ENCODE peak calls at places on chromosome 19, in nine cellular contexts. A is pancreas; J is psoas muscle; G is AG04450; W is CD8-positive, alpha-beta T cell; D is dorsolateral prefrontal cortex; K is breast epithelium; N is HCT116; P is HepG2. E is an unnamed sample.

GRCh38 chr19:48806518-48806817 is 4.4 kb downstream of the BCAT2 start:
- DNase-seq in A (no peak), J (peak), G (no peak), W (peak), D (peak), K (no peak), N (no peak), P (no peak), E (no peak)

GRCh38 chr19:16537111-16537510 is 5.1 kb downstream of the CHERP start:
- DNase-seq in A (no peak), J (no peak), G (no peak), W (no peak), D (no peak), K (no peak), N (no peak), P (no peak), E (no peak)

GRCh38 chr19:51440846-51441409 is 17.3 kb downstream of the SIGLEC8 start:
- DNase-seq in A (no peak), J (no peak), G (no peak), W (peak), D (no peak), K (no peak), N (no peak), P (no peak), E (no peak)

GRCh38 chr19:35369522-35369921 is 1.3 kb upstream of the GPR42 start:
- DNase-seq in A (no peak), J (no peak), G (no peak), W (no peak), D (no peak), K (no peak), N (no peak), P (no peak), E (no peak)

GRCh38 chr19:30605333-30605732 is 233.1 kb downstream of the ZNF536 start:
- DNase-seq in A (no peak), J (no peak), G (no peak), W (no peak), D (no peak), K (no peak), N (no peak), P (no peak), E (no peak)

GRCh38 chr19:38524369-38524768 is 90.9 kb downstream of the RYR1 start:
- DNase-seq in A (no peak), J (no peak), G (no peak), W (no peak), D (no peak), K (no peak), N (no peak), P (no peak), E (no peak)

GRCh38 chr19:23002690-23003422 is at the start of gene ZNF728:
- DNase-seq in A (no peak), J (peak), G (no peak), W (no peak), D (peak), K (peak), N (no peak), P (no peak), E (peak)

GRCh38 chr19:2374808-2375207 is 14.7 kb downstream of the TMPRSS9 start:
- DNase-seq in A (no peak), J (no peak), G (no peak), W (no peak), D (no peak), K (no peak), N (no peak), P (no peak), E (no peak)

GRCh38 chr19:8638078-8638619 is 7.7 kb downstream of the NFILZ start:
- DNase-seq in A (peak), J (no peak), G (no peak), W (no peak), D (no peak), K (no peak), N (no peak), P (peak), E (peak)

GRCh38 chr19:38425222-38425809 is 703 bp downstream of the RASGRP4 start:
- DNase-seq in A (no peak), J (no peak), G (no peak), W (no peak), D (no peak), K (no peak), N (no peak), P (no peak), E (no peak)

GRCh38 chr19:29858000-29858596 is 46.3 kb downstream of the CCNE1 start:
- DNase-seq in A (peak), J (peak), G (no peak), W (peak), D (no peak), K (peak), N (no peak), P (no peak), E (no peak)

GRCh38 chr19:5395996-5396939 is 55.7 kb upstream of the PTPRS start:
- DNase-seq in A (no peak), J (no peak), G (no peak), W (no peak), D (no peak), K (no peak), N (no peak), P (no peak), E (no peak)

GRCh38 chr19:2982983-2983350 is 5.6 kb downstream of the TLE6 start:
- DNase-seq in A (peak), J (peak), G (peak), W (no peak), D (peak), K (peak), N (no peak), P (no peak), E (peak)

GRCh38 chr19:35673121-35673804 is 6.9 kb downstream of the UPK1A start:
- DNase-seq in A (no peak), J (no peak), G (no peak), W (peak), D (no peak), K (no peak), N (peak), P (peak), E (peak)

GRCh38 chr19:41869374-41869955 is 7.6 kb upstream of the CD79A start:
- DNase-seq in A (no peak), J (peak), G (no peak), W (no peak), D (no peak), K (no peak), N (no peak), P (no peak), E (no peak)

GRCh38 chr19:10971107-10971715 is 10.4 kb downstream of the SMARCA4 start:
- DNase-seq in A (no peak), J (no peak), G (no peak), W (no peak), D (no peak), K (no peak), N (no peak), P (no peak), E (no peak)

GRCh38 chr19:34484328-34484727 is 2.8 kb downstream of the WTIP start:
- DNase-seq in A (no peak), J (no peak), G (no peak), W (no peak), D (no peak), K (no peak), N (no peak), P (no peak), E (peak)

GRCh38 chr19:44775676-44776240 is 1.9 kb upstream of the CBLC start:
- DNase-seq in A (no peak), J (no peak), G (no peak), W (no peak), D (no peak), K (no peak), N (no peak), P (no peak), E (no peak)

GRCh38 chr19:44777715-44778347 is at the start of gene CBLC:
- DNase-seq in A (peak), J (no peak), G (no peak), W (no peak), D (no peak), K (peak), N (peak), P (peak), E (no peak)

GRCh38 chr19:44774614-44775013 is 3.1 kb upstream of the CBLC start:
- DNase-seq in A (no peak), J (no peak), G (no peak), W (no peak), D (no peak), K (no peak), N (no peak), P (no peak), E (no peak)

GRCh38 chr19:44779150-44779549 is 1.5 kb downstream of the CBLC start:
- DNase-seq in A (no peak), J (no peak), G (no peak), W (no peak), D (no peak), K (no peak), N (no peak), P (no peak), E (no peak)

GRCh38 chr19:44776402-44777096 is 1.1 kb upstream of the CBLC start:
- DNase-seq in A (no peak), J (no peak), G (no peak), W (no peak), D (no peak), K (peak), N (peak), P (no peak), E (no peak)
- H3K27ac ChIP-seq in A (no peak), J (no peak), G (no peak), W (no peak), D (no peak), K (peak), N (peak), P (no peak), E (no peak)

GRCh38 chr19:33407140-33407551 is 33.6 kb downstream of the CEBPG start:
- DNase-seq in A (no peak), J (peak), G (no peak), W (no peak), D (no peak), K (no peak), N (no peak), P (no peak), E (no peak)
- TF ChIP-seq CTCF in A (peak), J (no peak), G (no peak), W (peak), D (peak), K (no peak), N (no peak), P (no peak), E (no peak)

DNA sequence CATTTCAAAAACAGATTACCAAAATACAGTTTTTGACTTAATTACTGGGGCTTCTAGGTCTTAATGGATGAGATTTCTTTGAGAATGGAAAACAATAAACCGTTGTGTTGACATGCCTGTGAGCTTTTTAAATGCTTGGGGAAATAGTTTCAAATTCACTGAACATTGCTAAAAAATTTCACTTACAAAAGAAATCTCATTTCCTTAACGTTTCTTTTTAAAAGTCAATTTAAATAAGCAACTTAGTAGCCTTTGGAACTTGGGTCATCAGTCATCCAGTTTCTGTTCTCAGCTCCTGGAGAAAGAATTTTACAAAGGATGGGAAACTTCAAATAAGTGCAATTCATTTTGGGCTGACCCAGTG is 4.4 kb downstream of the ZC3H4 start:
- DNase-seq in A (no peak), J (no peak), G (no peak), W (no peak), D (no peak), K (no peak), N (no peak), P (no peak), E (no peak)
- H3K27ac ChIP-seq in A (peak), J (peak), G (no peak), W (no peak), D (peak), K (peak), N (no peak), P (peak), E (peak)

DNA sequence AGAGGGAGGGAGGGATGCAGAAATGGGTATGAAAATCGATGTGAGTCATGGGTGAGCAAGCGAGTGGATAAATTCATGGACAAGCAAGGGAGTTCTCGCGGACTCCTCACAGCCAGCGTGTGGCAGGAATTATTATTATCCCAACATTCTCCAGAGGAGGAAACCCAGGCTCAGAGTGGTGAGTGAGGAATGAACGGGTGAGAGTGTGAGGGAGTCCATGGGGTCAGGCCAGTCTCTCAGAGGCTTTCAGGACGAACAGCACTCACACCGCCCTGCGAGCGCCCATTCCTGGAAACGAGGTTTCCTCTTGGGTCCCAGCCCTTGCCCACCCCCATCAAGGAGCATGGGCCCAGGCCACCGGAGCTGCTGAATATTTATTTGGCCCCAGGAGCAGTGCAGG is 6.3 kb upstream of the DNAAF3 start:
- DNase-seq in A (no peak), J (no peak), G (no peak), W (no peak), D (no peak), K (no peak), N (no peak), P (no peak), E (no peak)
- TF ChIP-seq CTCF in A (no peak), J (no peak), G (peak), W (no peak), D (no peak), K (no peak), N (no peak), P (no peak), E (no peak)

DNA sequence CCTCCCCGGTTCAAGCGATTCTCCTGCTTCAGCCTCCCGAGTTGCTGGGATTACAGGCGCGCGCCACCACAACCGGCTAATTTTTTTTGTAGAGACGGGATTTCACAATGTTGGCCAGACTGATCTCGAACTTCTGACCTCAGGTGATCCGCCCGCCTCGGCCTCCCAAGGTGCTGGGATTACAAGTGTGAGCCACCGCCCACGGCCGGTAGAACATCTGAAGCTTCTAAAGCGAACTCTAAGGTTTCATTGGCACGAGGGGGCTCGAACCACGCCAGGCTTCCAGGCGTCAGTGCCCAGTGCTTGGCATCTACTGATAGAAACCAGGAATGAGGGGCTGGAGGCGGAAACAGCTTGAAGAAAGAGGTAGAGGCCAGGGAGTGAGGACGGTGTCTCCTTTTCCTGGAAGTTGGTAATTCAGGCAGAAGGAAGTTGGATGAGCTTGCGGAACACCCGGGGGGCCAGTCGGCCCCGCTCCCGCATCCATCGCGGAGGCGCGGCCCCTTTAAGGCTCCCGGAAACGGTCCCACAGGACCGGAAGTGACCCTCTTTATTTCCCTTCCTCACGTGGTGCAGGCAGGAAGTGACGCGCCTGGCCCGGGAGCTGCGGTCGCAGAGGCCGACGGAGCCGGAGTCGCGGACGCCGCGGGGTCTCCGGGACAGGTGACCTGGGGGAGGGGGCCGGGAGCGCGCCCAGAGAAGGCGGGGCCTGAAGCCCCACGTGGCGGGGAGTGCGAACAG is at the start of gene CCDC9:
- DNase-seq in A (peak), J (peak), G (peak), W (peak), D (peak), K (peak), N (peak), P (peak), E (peak)
- H3K27ac ChIP-seq in A (peak), J (peak), G (peak), W (peak), D (peak), K (peak), N (peak), P (peak), E (peak)

GRCh38 chr19:9849786-9850185 is 14.7 kb downstream of the PIN1 start:
- DNase-seq in A (no peak), J (no peak), G (no peak), W (no peak), D (no peak), K (no peak), N (no peak), P (no peak), E (no peak)

GRCh38 chr19:9850235-9850959 is 15.3 kb downstream of the PIN1 start:
- DNase-seq in A (no peak), J (no peak), G (no peak), W (no peak), D (no peak), K (no peak), N (no peak), P (no peak), E (no peak)

GRCh38 chr19:9848761-9849160 is 13.6 kb downstream of the PIN1 start:
- DNase-seq in A (no peak), J (no peak), G (no peak), W (no peak), D (no peak), K (no peak), N (no peak), P (no peak), E (no peak)

GRCh38 chr19:9847087-9847671 is 12.1 kb downstream of the PIN1 start:
- DNase-seq in A (no peak), J (peak), G (peak), W (peak), D (peak), K (no peak), N (peak), P (peak), E (no peak)

DNA sequence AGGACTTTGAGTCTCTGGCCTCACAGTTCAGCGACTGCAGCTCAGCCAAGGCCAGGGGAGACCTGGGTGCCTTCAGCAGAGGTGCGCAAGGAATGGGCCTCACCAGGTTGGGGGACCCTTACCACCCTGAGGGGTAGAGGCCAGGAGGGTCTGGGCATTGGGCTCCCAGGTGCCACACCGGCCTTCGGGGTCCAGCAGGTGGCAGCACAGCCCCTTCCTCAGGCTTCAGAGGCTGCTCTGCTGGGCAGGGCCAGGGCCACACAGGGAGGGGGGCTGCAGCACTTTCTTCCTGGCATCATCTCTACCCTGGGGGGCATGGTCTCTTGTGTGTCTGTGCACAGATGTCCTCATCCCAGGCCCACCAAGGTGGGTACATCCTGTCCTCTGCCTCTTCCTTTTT is 12.9 kb downstream of the PIN1 start:
- DNase-seq in A (no peak), J (no peak), G (no peak), W (peak), D (no peak), K (no peak), N (no peak), P (no peak), E (no peak)
- TF ChIP-seq CTCF in A (no peak), J (no peak), G (peak), W (peak), D (peak), K (no peak), N (peak), P (peak), E (peak)

DNA sequence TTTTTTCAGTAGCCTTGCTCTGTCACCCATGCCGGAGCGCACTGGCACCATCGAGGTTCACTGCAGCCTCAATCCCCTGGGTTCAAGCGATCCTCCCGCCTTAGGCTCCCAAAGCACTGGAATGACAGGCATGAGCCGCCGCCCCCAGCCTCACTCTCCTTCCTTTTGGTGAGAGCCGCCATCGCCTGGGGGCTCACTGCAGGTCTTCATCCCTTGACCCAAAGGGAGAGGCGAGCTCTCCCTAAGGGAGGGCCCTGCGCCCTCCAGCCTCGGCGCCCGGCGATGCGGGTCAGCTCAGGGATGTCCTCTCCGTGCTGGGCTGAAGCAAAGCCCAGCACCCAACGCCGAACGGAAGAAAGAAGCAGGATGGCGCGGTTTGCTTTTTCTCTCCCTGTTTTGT is 23.2 kb upstream of the ZBTB7A start:
- DNase-seq in A (no peak), J (peak), G (no peak), W (no peak), D (no peak), K (no peak), N (no peak), P (no peak), E (no peak)
- H3K27ac ChIP-seq in A (no peak), J (no peak), G (no peak), W (peak), D (no peak), K (peak), N (no peak), P (no peak), E (peak)

GRCh38 chr19:1087813-1088418 is 7.3 kb downstream of the POLR2E start:
- DNase-seq in A (no peak), J (peak), G (no peak), W (no peak), D (no peak), K (no peak), N (no peak), P (no peak), E (no peak)
- TF ChIP-seq CTCF in A (no peak), J (no peak), G (no peak), W (no peak), D (no peak), K (no peak), N (no peak), P (no peak), E (no peak)

DNA sequence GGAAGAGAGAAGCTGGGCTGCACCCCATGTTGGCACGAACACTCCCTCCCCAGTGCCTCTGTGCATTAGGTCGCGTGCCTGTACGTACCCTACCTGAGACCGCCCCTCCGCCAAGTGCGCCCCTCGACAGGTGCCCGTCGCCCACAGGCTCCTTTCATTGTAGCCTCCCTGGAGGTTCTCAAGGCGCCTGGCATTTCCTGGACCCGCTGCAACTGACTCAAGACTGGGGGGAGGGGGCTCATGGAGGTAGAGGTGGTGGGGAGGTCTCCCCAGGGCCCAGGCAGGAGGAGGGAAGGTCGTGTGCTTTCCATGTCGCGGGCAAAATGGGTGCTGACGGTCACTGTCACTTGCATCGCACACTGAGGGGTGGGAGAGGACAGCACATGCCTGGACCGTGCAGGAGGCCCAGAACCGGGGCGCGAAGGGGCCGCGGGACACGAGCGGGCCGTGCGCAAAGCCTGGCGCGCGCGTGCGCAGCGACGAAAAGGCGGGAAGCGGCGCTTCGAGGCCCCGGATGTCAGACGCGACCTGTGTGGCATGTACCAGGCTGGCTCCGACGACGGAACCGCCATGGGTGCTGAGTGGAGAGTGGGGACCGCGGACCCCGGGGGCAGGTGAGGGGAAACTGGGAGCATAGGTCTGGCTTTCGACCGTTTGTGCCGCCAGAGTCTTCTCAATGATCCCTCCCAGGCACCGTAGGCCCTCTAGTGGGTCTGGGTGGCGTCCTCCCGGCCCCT is 16.5 kb downstream of the NFIX start:
- DNase-seq in A (no peak), J (peak), G (no peak), W (no peak), D (no peak), K (no peak), N (no peak), P (no peak), E (no peak)
- H3K27ac ChIP-seq in A (no peak), J (peak), G (no peak), W (no peak), D (peak), K (peak), N (no peak), P (no peak), E (peak)

E was measured in left ventricle myocardium inferior.